ENCODE peak calls at places on chromosomes 11 and 22, in four cellular contexts. Z, R, O and E are unnamed samples.

GRCh38 chr11:47410404-47411264 is 2.2 kb downstream of the SLC39A13 start:
- DNase-seq in Z (no peak), R (no peak), O (no peak), E (no peak)

GRCh38 chr11:2662430-2663299 is 37.1 kb downstream of the KCNQ1OT1 start:
- DNase-seq in Z (no peak), R (no peak), O (no peak), E (peak; percentile 32)

GRCh38 chr22:21038405-21038804 is 6.0 kb upstream of the SLC7A4 start:
- DNase-seq in Z (no peak), R (no peak), O (no peak), E (peak; percentile 27)

GRCh38 chr22:41327124-41327523 is 25.8 kb downstream of the ZC3H7B start:
- DNase-seq in Z (no peak), R (no peak), O (no peak), E (peak; percentile 84)

GRCh38 chr11:66419825-66420224 is 1.0 kb upstream of the NPAS4 start:
- DNase-seq in Z (no peak), R (no peak), O (no peak), E (no peak)

GRCh38 chr11:15707971-15708370 is 593.2 kb downstream of the INSC start:
- DNase-seq in Z (peak; percentile 3), R (no peak), O (no peak), E (no peak)

GRCh38 chr22:17536269-17536668 is 27.0 kb upstream of the SLC25A18 start:
- DNase-seq in Z (no peak), R (no peak), O (no peak), E (no peak)

GRCh38 chr22:17218341-17218740 is 894 bp downstream of the ADA2 start:
- DNase-seq in Z (no peak), R (no peak), O (no peak), E (no peak)

GRCh38 chr11:87603887-87604286 is 566.2 kb downstream of the TMEM135 start:
- DNase-seq in Z (no peak), R (no peak), O (no peak), E (no peak)

GRCh38 chr11:70543611-70544010 is 145.3 kb downstream of the CTTN start:
- DNase-seq in Z (no peak), R (no peak), O (no peak), E (peak; percentile 34)

GRCh38 chr22:48702573-48703264 is 1125.0 kb downstream of the BRD1 start:
- DNase-seq in Z (peak; percentile 45), R (no peak), O (no peak), E (peak; percentile 67)

GRCh38 chr11:74257934-74258553 is 53.4 kb downstream of the P4HA3 start:
- DNase-seq in Z (no peak), R (no peak), O (no peak), E (no peak)

GRCh38 chr11:42407379-42407778 is 904.4 kb upstream of the API5 start:
- DNase-seq in Z (peak; percentile 43), R (no peak), O (no peak), E (no peak)

GRCh38 chr11:32343325-32344008 is 91.9 kb downstream of the WT1 start:
- DNase-seq in Z (no peak), R (no peak), O (no peak), E (no peak)

GRCh38 chr11:63761870-63762661 is 6.5 kb downstream of the ZFTA start:
- DNase-seq in Z (peak; percentile 94), R (no peak), O (no peak), E (no peak)

GRCh38 chr22:48635031-48635430 is 1192.6 kb downstream of the BRD1 start:
- DNase-seq in Z (no peak), R (no peak), O (no peak), E (no peak)

GRCh38 chr11:15764948-15765347 is 591.4 kb downstream of the SOX6 start:
- DNase-seq in Z (no peak), R (no peak), O (no peak), E (no peak)

GRCh38 chr11:97610000-97610399 is 1220.2 kb downstream of the JRKL start:
- DNase-seq in Z (no peak), R (no peak), O (no peak), E (no peak)

GRCh38 chr22:40462195-40462988 is 92.0 kb downstream of the SGSM3 start:
- DNase-seq in Z (no peak), R (no peak), O (peak; percentile 4), E (no peak)

GRCh38 chr22:33654173-33654890 is 265.9 kb downstream of the LARGE1 start:
- DNase-seq in Z (no peak), R (no peak), O (no peak), E (no peak)

GRCh38 chr11:69524291-69524882 is 42.9 kb downstream of the LINC01488 start:
- DNase-seq in Z (no peak), R (no peak), O (no peak), E (peak; percentile 55)

GRCh38 chr22:48101704-48102103 is 1339.3 kb downstream of the TBC1D22A start:
- DNase-seq in Z (no peak), R (no peak), O (no peak), E (no peak)

GRCh38 chr11:128530119-128531091 is 57.0 kb downstream of the ETS1 start:
- DNase-seq in Z (peak; percentile 20), R (no peak), O (no peak), E (no peak)

GRCh38 chr11:25244126-25244525 is 747.3 kb downstream of the LUZP2 start:
- DNase-seq in Z (no peak), R (no peak), O (no peak), E (no peak)

GRCh38 chr11:20029193-20029592 is 131.1 kb downstream of the DBX1 start:
- DNase-seq in Z (no peak), R (no peak), O (no peak), E (no peak)

GRCh38 chr11:8789864-8790263 is 107.3 kb downstream of the RPL27A start:
- DNase-seq in Z (no peak), R (no peak), O (no peak), E (no peak)

GRCh38 chr11:122843281-122844150 is 5.2 kb downstream of the CRTAM start:
- DNase-seq in Z (no peak), R (no peak), O (peak; percentile 10), E (no peak)

GRCh38 chr22:29072193-29072978 is 449 bp upstream of the KREMEN1 start:
- DNase-seq in Z (peak; percentile 84), R (peak; percentile 59), O (peak; percentile 74), E (peak; percentile 95)

GRCh38 chr11:111367411-111368284 is 11.4 kb downstream of the POU2AF1 start:
- DNase-seq in Z (no peak), R (no peak), O (no peak), E (no peak)

GRCh38 chr11:23272095-23272494 is 411.8 kb upstream of the CCDC179 start:
- DNase-seq in Z (no peak), R (no peak), O (no peak), E (no peak)

GRCh38 chr11:65185869-65186341 is 4.2 kb downstream of the CAPN1 start:
- DNase-seq in Z (no peak), R (no peak), O (no peak), E (no peak)

GRCh38 chr22:26185190-26185589 is 15.9 kb downstream of the SEZ6L start:
- DNase-seq in Z (no peak), R (no peak), O (no peak), E (no peak)

GRCh38 chr11:723120-723883 is 17.3 kb downstream of the EPS8L2 start:
- DNase-seq in Z (peak; percentile 61), R (no peak), O (no peak), E (no peak)

GRCh38 chr11:27089746-27090145 is 49.1 kb downstream of the BBOX1 start:
- DNase-seq in Z (no peak), R (no peak), O (no peak), E (no peak)

GRCh38 chr22:37019309-37020191 is at the start of the genes MPST and TST:
- DNase-seq in Z (peak; percentile 70), R (no peak), O (no peak), E (peak; percentile 91)

GRCh38 chr11:130945945-130946344 is 29.7 kb upstream of the SNX19 start:
- DNase-seq in Z (peak; percentile 56), R (no peak), O (no peak), E (no peak)